ENCODE peak calls at places on chromosomes 3 and 15, in seven cellular contexts. Q, G, K, W, R, X and Y are unnamed samples.

GRCh38 chr3:99419111-99419510 is 219.3 kb upstream of the COL8A1 start:
- DNase-seq in Q (no peak), G (no peak), R (no peak), X (no peak), W (no peak), K (no peak), Y (no peak)

GRCh38 chr15:101242160-101242998 is 9.5 kb downstream of the CHSY1 start:
- DNase-seq in R (no peak), W (no peak), Q (no peak), X (peak; percentile 36), K (no peak), G (peak; percentile 83), Y (no peak)

GRCh38 chr3:154972951-154973350 is 107.2 kb upstream of the MME start:
- DNase-seq in K (no peak), Q (no peak), W (no peak), X (no peak), R (no peak), G (no peak), Y (no peak)

GRCh38 chr3:134799393-134799792 is 4.3 kb downstream of the EPHB1 start:
- DNase-seq in W (no peak), X (peak; percentile 50), G (no peak), Q (no peak), R (no peak), K (no peak), Y (no peak)

GRCh38 chr15:28118531-28118930 is 19.4 kb upstream of the OCA2 start:
- DNase-seq in R (no peak), X (no peak), W (no peak), G (no peak), Q (no peak), K (no peak), Y (no peak)

GRCh38 chr3:138921316-138922292 is 25.3 kb downstream of the FOXL2 start:
- DNase-seq in Q (no peak), G (no peak), X (no peak), R (no peak), W (no peak), K (no peak), Y (no peak)

GRCh38 chr3:98972155-98972554 is 70.7 kb upstream of the DCBLD2 start:
- DNase-seq in G (no peak), X (no peak), Q (no peak), W (no peak), R (no peak), K (peak; percentile 78), Y (no peak)

GRCh38 chr15:74869726-74870407 is 3.3 kb downstream of the SCAMP2 start:
- DNase-seq in W (peak; percentile 84), R (peak; percentile 74), K (no peak), Q (no peak), X (no peak), G (peak; percentile 87), Y (no peak)

GRCh38 chr3:148962513-148962912 is 28.8 kb upstream of the GYG1 start:
- DNase-seq in K (peak; percentile 56), R (no peak), X (peak; percentile 89), W (no peak), Q (no peak), G (no peak), Y (no peak)

GRCh38 chr3:120497318-120497717 is 46.5 kb upstream of the FSTL1 start:
- DNase-seq in X (no peak), W (no peak), G (no peak), Q (no peak), R (no peak), K (no peak), Y (no peak)

GRCh38 chr3:134029256-134029733 is 430 bp downstream of the SLCO2A1 start:
- DNase-seq in K (no peak), X (no peak), W (no peak), Q (no peak), R (no peak), G (no peak), Y (no peak)

GRCh38 chr15:73476704-73477216 is 33.8 kb downstream of the REC114 start:
- DNase-seq in X (no peak), W (no peak), K (no peak), G (no peak), R (no peak), Q (no peak), Y (no peak)

GRCh38 chr3:9690451-9691450 is 12.9 kb upstream of the CPNE9 start:
- DNase-seq in W (no peak), G (peak; percentile 87), R (no peak), Q (no peak), X (no peak), K (no peak), Y (no peak)

GRCh38 chr3:62226601-62227339 is 146.6 kb downstream of the FEZF2 start:
- DNase-seq in Q (no peak), G (no peak), X (no peak), R (no peak), W (no peak), K (no peak), Y (no peak)

GRCh38 chr3:100761951-100762350 is 52.7 kb downstream of the TFG start:
- DNase-seq in W (no peak), Q (no peak), X (no peak), G (no peak), K (no peak), R (no peak), Y (no peak)

GRCh38 chr3:100765437-100765975 is 56.2 kb downstream of the TFG start:
- DNase-seq in X (no peak), K (no peak), Q (no peak), R (no peak), G (no peak), W (no peak), Y (no peak)

GRCh38 chr3:100760377-100760776 is 51.1 kb downstream of the TFG start:
- DNase-seq in Q (no peak), R (no peak), G (no peak), K (no peak), W (no peak), X (no peak), Y (no peak)

GRCh38 chr3:100759162-100759561 is 49.9 kb downstream of the TFG start:
- DNase-seq in G (no peak), R (no peak), K (no peak), Q (no peak), W (no peak), X (no peak), Y (no peak)

GRCh38 chr3:100761211-100761921 is 52.1 kb downstream of the TFG start:
- DNase-seq in R (no peak), X (peak; percentile 74), W (no peak), K (no peak), Q (no peak), G (no peak), Y (peak; percentile 39)
- TF ChIP-seq CTCF in R (peak; percentile 15), X (peak; percentile 74), W (no peak), K (peak; percentile 63), Q (peak; percentile 53), G (no peak), Y (no peak)

GRCh38 chr3:106821801-106822200 is 555.4 kb upstream of the CCDC54 start:
- DNase-seq in X (no peak), W (no peak), Q (no peak), G (no peak), K (no peak), R (no peak), Y (no peak)

GRCh38 chr3:106824856-106825255 is 552.4 kb upstream of the CCDC54 start:
- DNase-seq in W (no peak), Q (peak; percentile 13), K (peak; percentile 12), R (no peak), X (peak; percentile 71), G (no peak), Y (no peak)

GRCh38 chr3:106820726-106821362 is 556.4 kb upstream of the CCDC54 start:
- DNase-seq in G (no peak), Q (no peak), R (peak; percentile 20), W (peak; percentile 28), K (no peak), X (no peak), Y (no peak)

GRCh38 chr3:106823706-106824105 is 553.5 kb upstream of the CCDC54 start:
- DNase-seq in Q (no peak), R (no peak), G (no peak), W (no peak), K (no peak), X (no peak), Y (no peak)

DNA sequence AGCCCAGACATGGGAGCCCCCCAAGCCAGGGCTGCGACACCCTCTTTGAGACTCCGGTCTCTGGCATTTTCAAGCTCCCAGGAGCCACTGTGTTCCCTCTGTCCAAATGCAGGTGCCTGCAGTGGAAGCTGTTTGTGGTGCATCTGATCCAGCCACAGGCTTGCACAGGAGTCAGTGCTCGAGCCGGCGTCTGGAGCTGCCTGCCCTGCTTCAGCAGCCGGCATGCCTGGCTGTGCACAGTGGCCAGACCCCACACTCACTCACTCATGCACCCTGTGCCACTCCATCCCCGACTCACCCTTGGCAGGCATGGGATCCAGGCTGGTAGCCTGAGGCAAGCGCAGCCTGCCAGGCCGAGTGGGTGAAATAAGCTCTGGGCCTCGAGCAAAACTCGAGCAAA is 555.0 kb upstream of the CCDC54 start:
- DNase-seq in K (no peak), W (peak; percentile 25), X (no peak), G (no peak), R (no peak), Q (no peak), Y (no peak)
- H3K4me1 ChIP-seq in K (no peaks in the 10 kb centered on the region), W (no peaks in the 10 kb centered on the region), X (peaks cover 13% of the 10 kb centered on the region), G (no peaks in the 10 kb centered on the region), R (no peaks in the 10 kb centered on the region), Q (no peaks in the 10 kb centered on the region), Y (no peaks in the 10 kb centered on the region)

DNA sequence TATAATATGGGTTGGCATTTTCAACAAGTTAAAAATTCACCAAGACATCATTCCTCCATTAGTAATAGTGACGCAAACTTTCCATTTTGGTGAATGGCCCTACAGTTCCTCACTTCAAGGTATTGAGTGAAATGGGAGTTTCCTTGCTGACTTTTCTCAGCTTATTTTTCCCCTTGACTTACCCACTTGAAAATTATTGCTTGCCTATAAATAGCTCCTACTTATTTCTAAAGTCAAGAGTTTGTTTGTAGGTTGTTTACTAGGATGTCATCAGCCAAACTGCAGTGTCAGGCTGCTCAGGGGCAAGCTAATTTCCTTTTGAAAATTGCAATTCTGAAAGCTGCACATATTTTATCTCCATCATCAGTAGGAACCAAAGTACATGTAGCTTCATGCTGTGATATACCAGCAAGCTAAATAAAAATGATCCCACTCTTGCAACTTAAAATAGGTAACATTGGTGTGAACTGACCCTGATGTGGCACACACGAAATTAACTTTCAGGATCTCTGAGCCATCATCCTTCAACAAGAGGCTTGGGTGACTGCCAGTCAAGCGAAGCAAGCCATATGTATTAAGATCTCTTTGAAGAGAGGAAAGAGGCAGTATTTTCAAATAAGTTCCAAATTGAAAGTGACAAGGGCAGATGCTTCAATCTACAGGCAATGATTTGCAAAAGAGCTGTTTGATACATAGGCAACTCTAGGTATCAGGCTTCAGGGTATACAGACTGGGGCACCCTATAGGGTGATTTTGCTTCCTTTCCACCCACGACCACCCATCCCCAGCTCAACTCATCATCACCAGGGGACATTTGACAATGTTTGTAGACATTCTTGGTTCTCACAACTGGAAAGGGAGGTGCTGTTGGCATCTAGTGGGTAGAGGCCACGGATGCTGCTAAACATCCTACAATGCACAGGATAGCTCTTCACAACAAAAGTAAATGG is 66.8 kb upstream of the RASGRP1 start:
- DNase-seq in Q (no peak), R (no peak), K (no peak), W (no peak), G (no peak), X (no peak), Y (no peak)
- H3K4me3 ChIP-seq in Q (no peak overlapping the region), R (no peak overlapping the region), K (no peak overlapping the region), W (no peak overlapping the region), G (no peak overlapping the region), X (no peak overlapping the region), Y (no peak overlapping the region)

DNA sequence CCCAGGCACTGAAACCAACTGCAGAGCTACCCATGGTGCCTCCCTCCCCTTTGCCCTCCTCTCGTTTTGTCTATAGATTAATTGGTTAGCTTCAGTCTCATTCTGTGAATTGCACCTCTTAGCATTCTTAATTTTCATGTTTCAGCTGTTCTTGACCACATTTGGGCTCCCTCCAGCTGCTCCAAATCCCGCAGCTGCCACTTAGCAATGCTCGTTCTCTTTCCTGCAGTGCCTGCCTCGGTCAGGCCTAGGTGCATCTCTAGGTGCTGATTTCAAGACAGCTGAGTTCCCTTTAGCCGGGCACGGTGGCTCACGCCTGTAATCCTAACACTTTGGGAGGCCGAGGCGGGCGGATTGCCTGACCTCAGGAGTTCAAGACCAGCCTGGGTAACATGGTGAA is 47.0 kb upstream of the SMAD3 start:
- DNase-seq in W (no peak), R (no peak), X (no peak), K (no peak), Q (no peak), G (no peak), Y (no peak)
- TF ChIP-seq CTCF in W (no peak), R (no peak), X (no peak), K (no peak), Q (no peak), G (no peak), Y (no peak)